ENCODE peak calls at places on chromosomes 6 and 20, in eight cellular contexts. One of them, this sample, is unnamed.

GRCh38 chr20:53907968-53908751 is 162.2 kb downstream of the BCAS1 start:
- DNase-seq in lower leg skin: no peak
- DNase-seq in right lobe of liver: no peak
- DNase-seq in naive thymus-derived CD8-positive, alpha-beta T cell: no peak
- DNase-seq in NCI-H2081: no peak
- DNase-seq in mucosa of gallbladder: no peak
- DNase-seq in mesendoderm: no peak
- DNase-seq in non-pigmented ciliary epithelial cell: no peak
- DNase-seq in this sample: no peak

GRCh38 chr6:117317261-117317660 is 51.9 kb downstream of the VGLL2 start:
- DNase-seq in right lobe of liver: no peak
- DNase-seq in mucosa of gallbladder: no peak
- DNase-seq in naive thymus-derived CD8-positive, alpha-beta T cell: no peak
- DNase-seq in non-pigmented ciliary epithelial cell: no peak
- DNase-seq in lower leg skin: no peak
- DNase-seq in NCI-H2081: peak
- DNase-seq in mesendoderm: peak
- DNase-seq in this sample: peak

GRCh38 chr6:36032245-36032644 is 4.6 kb downstream of the MAPK14 start:
- DNase-seq in right lobe of liver: no peak
- DNase-seq in mesendoderm: no peak
- DNase-seq in mucosa of gallbladder: no peak
- DNase-seq in lower leg skin: no peak
- DNase-seq in naive thymus-derived CD8-positive, alpha-beta T cell: no peak
- DNase-seq in NCI-H2081: no peak
- DNase-seq in non-pigmented ciliary epithelial cell: no peak
- DNase-seq in this sample: no peak

GRCh38 chr6:99501762-99502161 is 13.5 kb downstream of the USP45 start:
- DNase-seq in mesendoderm: no peak
- DNase-seq in mucosa of gallbladder: no peak
- DNase-seq in non-pigmented ciliary epithelial cell: no peak
- DNase-seq in lower leg skin: no peak
- DNase-seq in NCI-H2081: no peak
- DNase-seq in right lobe of liver: no peak
- DNase-seq in naive thymus-derived CD8-positive, alpha-beta T cell: no peak
- DNase-seq in this sample: no peak

GRCh38 chr6:156791261-156791850 is 14.2 kb downstream of the ARID1B start:
- DNase-seq in naive thymus-derived CD8-positive, alpha-beta T cell: peak
- DNase-seq in right lobe of liver: no peak
- DNase-seq in non-pigmented ciliary epithelial cell: no peak
- DNase-seq in lower leg skin: no peak
- DNase-seq in mucosa of gallbladder: no peak
- DNase-seq in NCI-H2081: peak
- DNase-seq in mesendoderm: peak
- DNase-seq in this sample: no peak

GRCh38 chr20:62995898-62996595 is 10.7 kb downstream of the BHLHE23 start:
- DNase-seq in mucosa of gallbladder: no peak
- DNase-seq in naive thymus-derived CD8-positive, alpha-beta T cell: no peak
- DNase-seq in mesendoderm: no peak
- DNase-seq in right lobe of liver: no peak
- DNase-seq in lower leg skin: no peak
- DNase-seq in NCI-H2081: no peak
- DNase-seq in non-pigmented ciliary epithelial cell: no peak
- DNase-seq in this sample: no peak

GRCh38 chr6:32752580-32752979 is 10.8 kb downstream of the HLA-DQB2 start:
- DNase-seq in NCI-H2081: no peak
- DNase-seq in right lobe of liver: no peak
- DNase-seq in naive thymus-derived CD8-positive, alpha-beta T cell: no peak
- DNase-seq in lower leg skin: no peak
- DNase-seq in non-pigmented ciliary epithelial cell: no peak
- DNase-seq in mucosa of gallbladder: peak
- DNase-seq in mesendoderm: no peak
- DNase-seq in this sample: no peak

GRCh38 chr6:81562169-81562568 is 190.3 kb downstream of the TENT5A start:
- DNase-seq in naive thymus-derived CD8-positive, alpha-beta T cell: no peak
- DNase-seq in mesendoderm: no peak
- DNase-seq in lower leg skin: no peak
- DNase-seq in NCI-H2081: no peak
- DNase-seq in right lobe of liver: no peak
- DNase-seq in mucosa of gallbladder: no peak
- DNase-seq in non-pigmented ciliary epithelial cell: peak
- DNase-seq in this sample: no peak

GRCh38 chr6:149852180-149852579 is 12.0 kb downstream of the LRP11 start:
- DNase-seq in mesendoderm: peak
- DNase-seq in NCI-H2081: no peak
- DNase-seq in non-pigmented ciliary epithelial cell: no peak
- DNase-seq in naive thymus-derived CD8-positive, alpha-beta T cell: no peak
- DNase-seq in right lobe of liver: no peak
- DNase-seq in mucosa of gallbladder: no peak
- DNase-seq in lower leg skin: no peak
- DNase-seq in this sample: no peak

GRCh38 chr20:8860011-8860495 is 208.8 kb upstream of the PLCB4 start:
- DNase-seq in NCI-H2081: no peak
- DNase-seq in mucosa of gallbladder: no peak
- DNase-seq in naive thymus-derived CD8-positive, alpha-beta T cell: no peak
- DNase-seq in mesendoderm: no peak
- DNase-seq in non-pigmented ciliary epithelial cell: peak
- DNase-seq in right lobe of liver: no peak
- DNase-seq in lower leg skin: no peak
- DNase-seq in this sample: no peak

GRCh38 chr6:152271681-152272464 is 365.3 kb downstream of the SYNE1 start:
- DNase-seq in mucosa of gallbladder: no peak
- DNase-seq in NCI-H2081: no peak
- DNase-seq in lower leg skin: peak
- DNase-seq in right lobe of liver: no peak
- DNase-seq in non-pigmented ciliary epithelial cell: no peak
- DNase-seq in mesendoderm: peak
- DNase-seq in naive thymus-derived CD8-positive, alpha-beta T cell: no peak
- DNase-seq in this sample: no peak

GRCh38 chr6:107638493-107638892 is 148.6 kb downstream of the SOBP start:
- DNase-seq in right lobe of liver: no peak
- DNase-seq in naive thymus-derived CD8-positive, alpha-beta T cell: no peak
- DNase-seq in NCI-H2081: no peak
- DNase-seq in mucosa of gallbladder: no peak
- DNase-seq in non-pigmented ciliary epithelial cell: no peak
- DNase-seq in lower leg skin: no peak
- DNase-seq in mesendoderm: no peak
- DNase-seq in this sample: no peak

GRCh38 chr6:111804627-111805235 is 68.5 kb downstream of the FYN start:
- DNase-seq in lower leg skin: no peak
- DNase-seq in non-pigmented ciliary epithelial cell: peak
- DNase-seq in mesendoderm: no peak
- DNase-seq in right lobe of liver: no peak
- DNase-seq in naive thymus-derived CD8-positive, alpha-beta T cell: peak
- DNase-seq in NCI-H2081: no peak
- DNase-seq in mucosa of gallbladder: no peak
- DNase-seq in this sample: no peak

GRCh38 chr6:119517428-119517827 is 167.9 kb upstream of the MAN1A1 start:
- DNase-seq in right lobe of liver: no peak
- DNase-seq in naive thymus-derived CD8-positive, alpha-beta T cell: no peak
- DNase-seq in non-pigmented ciliary epithelial cell: no peak
- DNase-seq in lower leg skin: no peak
- DNase-seq in mesendoderm: peak
- DNase-seq in NCI-H2081: no peak
- DNase-seq in mucosa of gallbladder: no peak
- DNase-seq in this sample: no peak

GRCh38 chr6:164113637-164114036 is 699.1 kb downstream of the QKI start:
- DNase-seq in naive thymus-derived CD8-positive, alpha-beta T cell: no peak
- DNase-seq in right lobe of liver: no peak
- DNase-seq in mesendoderm: peak
- DNase-seq in NCI-H2081: no peak
- DNase-seq in lower leg skin: no peak
- DNase-seq in non-pigmented ciliary epithelial cell: no peak
- DNase-seq in mucosa of gallbladder: no peak
- DNase-seq in this sample: no peak

GRCh38 chr6:134936476-134936875 is 13.4 kb downstream of the ALDH8A1 start:
- DNase-seq in mesendoderm: no peak
- DNase-seq in NCI-H2081: no peak
- DNase-seq in naive thymus-derived CD8-positive, alpha-beta T cell: no peak
- DNase-seq in right lobe of liver: no peak
- DNase-seq in mucosa of gallbladder: no peak
- DNase-seq in non-pigmented ciliary epithelial cell: no peak
- DNase-seq in lower leg skin: no peak
- DNase-seq in this sample: no peak

GRCh38 chr6:107729098-107729497 is 95.0 kb downstream of the SCML4 start:
- DNase-seq in lower leg skin: no peak
- DNase-seq in mesendoderm: peak
- DNase-seq in non-pigmented ciliary epithelial cell: no peak
- DNase-seq in right lobe of liver: no peak
- DNase-seq in NCI-H2081: no peak
- DNase-seq in mucosa of gallbladder: no peak
- DNase-seq in naive thymus-derived CD8-positive, alpha-beta T cell: no peak
- DNase-seq in this sample: peak

GRCh38 chr6:73801652-73802268 is 105.8 kb downstream of the CD109 start:
- DNase-seq in NCI-H2081: no peak
- DNase-seq in lower leg skin: no peak
- DNase-seq in mesendoderm: no peak
- DNase-seq in right lobe of liver: no peak
- DNase-seq in non-pigmented ciliary epithelial cell: no peak
- DNase-seq in naive thymus-derived CD8-positive, alpha-beta T cell: no peak
- DNase-seq in mucosa of gallbladder: no peak
- DNase-seq in this sample: no peak

GRCh38 chr6:63598251-63599036 is 26.2 kb downstream of the LOC128125822 start:
- DNase-seq in non-pigmented ciliary epithelial cell: no peak
- DNase-seq in right lobe of liver: peak
- DNase-seq in NCI-H2081: peak
- DNase-seq in naive thymus-derived CD8-positive, alpha-beta T cell: peak
- DNase-seq in mucosa of gallbladder: peak
- DNase-seq in lower leg skin: peak
- DNase-seq in mesendoderm: peak
- DNase-seq in this sample: peak

GRCh38 chr6:38982470-38982869 is 66.1 kb upstream of the GLP1R start:
- DNase-seq in non-pigmented ciliary epithelial cell: no peak
- DNase-seq in naive thymus-derived CD8-positive, alpha-beta T cell: no peak
- DNase-seq in NCI-H2081: no peak
- DNase-seq in mesendoderm: peak
- DNase-seq in right lobe of liver: no peak
- DNase-seq in lower leg skin: no peak
- DNase-seq in mucosa of gallbladder: no peak
- DNase-seq in this sample: no peak

GRCh38 chr6:116779569-116780164 is 14.1 kb upstream of the FAM162B start:
- DNase-seq in mesendoderm: peak
- DNase-seq in non-pigmented ciliary epithelial cell: peak
- DNase-seq in lower leg skin: no peak
- DNase-seq in mucosa of gallbladder: no peak
- DNase-seq in naive thymus-derived CD8-positive, alpha-beta T cell: no peak
- DNase-seq in right lobe of liver: no peak
- DNase-seq in NCI-H2081: peak
- DNase-seq in this sample: peak

GRCh38 chr6:154093231-154094044 is 54.4 kb downstream of the OPRM1 start:
- DNase-seq in non-pigmented ciliary epithelial cell: no peak
- DNase-seq in naive thymus-derived CD8-positive, alpha-beta T cell: no peak
- DNase-seq in mucosa of gallbladder: no peak
- DNase-seq in mesendoderm: no peak
- DNase-seq in NCI-H2081: no peak
- DNase-seq in lower leg skin: no peak
- DNase-seq in right lobe of liver: no peak
- DNase-seq in this sample: no peak

GRCh38 chr6:31639043-31639442 is 13.4 kb downstream of the BAG6 start:
- DNase-seq in mucosa of gallbladder: no peak
- DNase-seq in mesendoderm: no peak
- DNase-seq in NCI-H2081: no peak
- DNase-seq in naive thymus-derived CD8-positive, alpha-beta T cell: no peak
- DNase-seq in lower leg skin: no peak
- DNase-seq in right lobe of liver: no peak
- DNase-seq in non-pigmented ciliary epithelial cell: no peak
- DNase-seq in this sample: no peak

GRCh38 chr20:44586986-44587980 is 4.9 kb downstream of the PKIG start:
- DNase-seq in NCI-H2081: no peak
- DNase-seq in non-pigmented ciliary epithelial cell: no peak
- DNase-seq in right lobe of liver: no peak
- DNase-seq in naive thymus-derived CD8-positive, alpha-beta T cell: no peak
- DNase-seq in mucosa of gallbladder: no peak
- DNase-seq in mesendoderm: no peak
- DNase-seq in lower leg skin: no peak
- DNase-seq in this sample: no peak

GRCh38 chr20:11850901-11851300 is 66.8 kb upstream of the BTBD3 start:
- DNase-seq in naive thymus-derived CD8-positive, alpha-beta T cell: no peak
- DNase-seq in mucosa of gallbladder: no peak
- DNase-seq in right lobe of liver: no peak
- DNase-seq in mesendoderm: no peak
- DNase-seq in lower leg skin: no peak
- DNase-seq in NCI-H2081: no peak
- DNase-seq in non-pigmented ciliary epithelial cell: no peak
- DNase-seq in this sample: no peak

GRCh38 chr20:48703511-48704219 is 124.1 kb downstream of the PREX1 start:
- DNase-seq in mesendoderm: no peak
- DNase-seq in right lobe of liver: no peak
- DNase-seq in mucosa of gallbladder: no peak
- DNase-seq in lower leg skin: no peak
- DNase-seq in naive thymus-derived CD8-positive, alpha-beta T cell: no peak
- DNase-seq in NCI-H2081: no peak
- DNase-seq in non-pigmented ciliary epithelial cell: no peak
- DNase-seq in this sample: no peak

GRCh38 chr6:105596284-105596755 is 193.4 kb upstream of the PREP start:
- DNase-seq in mucosa of gallbladder: no peak
- DNase-seq in naive thymus-derived CD8-positive, alpha-beta T cell: no peak
- DNase-seq in right lobe of liver: no peak
- DNase-seq in mesendoderm: no peak
- DNase-seq in NCI-H2081: no peak
- DNase-seq in lower leg skin: no peak
- DNase-seq in non-pigmented ciliary epithelial cell: peak
- DNase-seq in this sample: no peak

GRCh38 chr6:169809386-169809785 is 58.0 kb downstream of the ERMARD start:
- DNase-seq in lower leg skin: peak
- DNase-seq in right lobe of liver: no peak
- DNase-seq in naive thymus-derived CD8-positive, alpha-beta T cell: no peak
- DNase-seq in NCI-H2081: no peak
- DNase-seq in non-pigmented ciliary epithelial cell: no peak
- DNase-seq in mesendoderm: no peak
- DNase-seq in mucosa of gallbladder: no peak
- DNase-seq in this sample: no peak

GRCh38 chr6:32609731-32610640 is 20.3 kb upstream of the HLA-DRB1 start:
- DNase-seq in naive thymus-derived CD8-positive, alpha-beta T cell: peak
- DNase-seq in non-pigmented ciliary epithelial cell: peak
- DNase-seq in mesendoderm: peak
- DNase-seq in lower leg skin: no peak
- DNase-seq in NCI-H2081: peak
- DNase-seq in right lobe of liver: no peak
- DNase-seq in mucosa of gallbladder: peak
- DNase-seq in this sample: peak

GRCh38 chr6:132651062-132651461 is 7.9 kb downstream of the TAAR1 start:
- DNase-seq in non-pigmented ciliary epithelial cell: no peak
- DNase-seq in mesendoderm: no peak
- DNase-seq in naive thymus-derived CD8-positive, alpha-beta T cell: no peak
- DNase-seq in NCI-H2081: no peak
- DNase-seq in lower leg skin: no peak
- DNase-seq in right lobe of liver: no peak
- DNase-seq in mucosa of gallbladder: no peak
- DNase-seq in this sample: no peak

GRCh38 chr6:22756365-22756764 is 187.0 kb downstream of the HDGFL1 start:
- DNase-seq in mucosa of gallbladder: no peak
- DNase-seq in naive thymus-derived CD8-positive, alpha-beta T cell: no peak
- DNase-seq in non-pigmented ciliary epithelial cell: no peak
- DNase-seq in NCI-H2081: no peak
- DNase-seq in lower leg skin: no peak
- DNase-seq in right lobe of liver: no peak
- DNase-seq in mesendoderm: no peak
- DNase-seq in this sample: no peak

GRCh38 chr6:102571236-102571908 is 1177.9 kb downstream of the GRIK2 start:
- DNase-seq in naive thymus-derived CD8-positive, alpha-beta T cell: no peak
- DNase-seq in NCI-H2081: no peak
- DNase-seq in lower leg skin: no peak
- DNase-seq in non-pigmented ciliary epithelial cell: no peak
- DNase-seq in mucosa of gallbladder: no peak
- DNase-seq in mesendoderm: no peak
- DNase-seq in right lobe of liver: no peak
- DNase-seq in this sample: no peak

GRCh38 chr6:170048615-170049256 is 242.1 kb downstream of the DLL1 start:
- DNase-seq in lower leg skin: peak
- DNase-seq in mesendoderm: no peak
- DNase-seq in naive thymus-derived CD8-positive, alpha-beta T cell: no peak
- DNase-seq in mucosa of gallbladder: peak
- DNase-seq in NCI-H2081: no peak
- DNase-seq in right lobe of liver: no peak
- DNase-seq in non-pigmented ciliary epithelial cell: no peak
- DNase-seq in this sample: no peak

GRCh38 chr20:57612916-57613315 is 7.3 kb downstream of the ZBP1 start:
- DNase-seq in mucosa of gallbladder: no peak
- DNase-seq in lower leg skin: no peak
- DNase-seq in naive thymus-derived CD8-positive, alpha-beta T cell: no peak
- DNase-seq in mesendoderm: no peak
- DNase-seq in right lobe of liver: no peak
- DNase-seq in non-pigmented ciliary epithelial cell: no peak
- DNase-seq in NCI-H2081: no peak
- DNase-seq in this sample: peak

This sample was measured in H7.